ENCODE peak calls at places on chromosomes 5 and 9, in nine cellular contexts. One of them, this sample, is unnamed.

GRCh38 chr5:111681791-111682190 is 75.2 kb downstream of the NREP start:
- DNase-seq in MM.1S: no peak
- DNase-seq in IMR-90: peak
- DNase-seq in SK-N-SH: no peak
- DNase-seq in mesenchymal stem cell: no peak
- DNase-seq in OCI-LY7: no peak
- DNase-seq in mammary epithelial cell: no peak
- DNase-seq in fibroblast of lung: no peak
- DNase-seq in GM23248: peak
- DNase-seq in this sample: no peak

GRCh38 chr9:29393064-29393463 is 1819.8 kb upstream of the C9orf72 start:
- DNase-seq in MM.1S: no peak
- DNase-seq in IMR-90: no peak
- DNase-seq in SK-N-SH: no peak
- DNase-seq in mesenchymal stem cell: peak
- DNase-seq in OCI-LY7: no peak
- DNase-seq in mammary epithelial cell: no peak
- DNase-seq in fibroblast of lung: peak
- DNase-seq in GM23248: no peak
- DNase-seq in this sample: no peak

GRCh38 chr5:125093776-125094175 is 347.3 kb upstream of the ZNF608 start:
- DNase-seq in MM.1S: no peak
- DNase-seq in IMR-90: peak
- DNase-seq in SK-N-SH: no peak
- DNase-seq in mesenchymal stem cell: peak
- DNase-seq in OCI-LY7: no peak
- DNase-seq in mammary epithelial cell: peak
- DNase-seq in fibroblast of lung: peak
- DNase-seq in GM23248: peak
- DNase-seq in this sample: no peak

GRCh38 chr5:170632985-170633234 is 129.1 kb downstream of the KCNIP1 start:
- DNase-seq in MM.1S: peak
- DNase-seq in IMR-90: no peak
- DNase-seq in SK-N-SH: peak
- DNase-seq in mesenchymal stem cell: no peak
- DNase-seq in OCI-LY7: peak
- DNase-seq in mammary epithelial cell: no peak
- DNase-seq in fibroblast of lung: no peak
- DNase-seq in GM23248: no peak
- DNase-seq in this sample: peak

GRCh38 chr9:123607987-123608565 is 252.1 kb downstream of the CRB2 start:
- DNase-seq in MM.1S: peak
- DNase-seq in IMR-90: no peak
- DNase-seq in SK-N-SH: no peak
- DNase-seq in mesenchymal stem cell: no peak
- DNase-seq in OCI-LY7: peak
- DNase-seq in mammary epithelial cell: no peak
- DNase-seq in fibroblast of lung: no peak
- DNase-seq in GM23248: no peak
- DNase-seq in this sample: no peak

GRCh38 chr5:150589791-150590601 is 50.5 kb upstream of the SYNPO start:
- DNase-seq in MM.1S: no peak
- DNase-seq in IMR-90: peak
- DNase-seq in SK-N-SH: peak
- DNase-seq in mesenchymal stem cell: peak
- DNase-seq in OCI-LY7: no peak
- DNase-seq in mammary epithelial cell: no peak
- DNase-seq in fibroblast of lung: no peak
- DNase-seq in GM23248: peak
- DNase-seq in this sample: no peak

GRCh38 chr5:158899201-158899600 is 200.5 kb downstream of the EBF1 start:
- DNase-seq in MM.1S: no peak
- DNase-seq in IMR-90: no peak
- DNase-seq in SK-N-SH: no peak
- DNase-seq in mesenchymal stem cell: no peak
- DNase-seq in OCI-LY7: no peak
- DNase-seq in mammary epithelial cell: no peak
- DNase-seq in fibroblast of lung: no peak
- DNase-seq in GM23248: no peak
- DNase-seq in this sample: no peak

GRCh38 chr5:83509535-83509934 is 38.0 kb downstream of the VCAN start:
- DNase-seq in MM.1S: no peak
- DNase-seq in IMR-90: peak
- DNase-seq in SK-N-SH: peak
- DNase-seq in mesenchymal stem cell: peak
- DNase-seq in OCI-LY7: no peak
- DNase-seq in mammary epithelial cell: peak
- DNase-seq in fibroblast of lung: peak
- DNase-seq in GM23248: peak
- DNase-seq in this sample: no peak

GRCh38 chr9:106771618-106772017 is 91.3 kb upstream of the ZNF462 start:
- DNase-seq in MM.1S: no peak
- DNase-seq in IMR-90: no peak
- DNase-seq in SK-N-SH: no peak
- DNase-seq in mesenchymal stem cell: no peak
- DNase-seq in OCI-LY7: no peak
- DNase-seq in mammary epithelial cell: no peak
- DNase-seq in fibroblast of lung: no peak
- DNase-seq in GM23248: no peak
- DNase-seq in this sample: no peak

GRCh38 chr9:85248514-85249312 is 493.0 kb downstream of the AGTPBP1 start:
- DNase-seq in MM.1S: no peak
- DNase-seq in IMR-90: no peak
- DNase-seq in SK-N-SH: no peak
- DNase-seq in mesenchymal stem cell: peak
- DNase-seq in OCI-LY7: no peak
- DNase-seq in mammary epithelial cell: peak
- DNase-seq in fibroblast of lung: peak
- DNase-seq in GM23248: peak
- DNase-seq in this sample: no peak

GRCh38 chr9:78783743-78784142 is 486.8 kb downstream of the PSAT1 start:
- DNase-seq in MM.1S: no peak
- DNase-seq in IMR-90: no peak
- DNase-seq in SK-N-SH: no peak
- DNase-seq in mesenchymal stem cell: no peak
- DNase-seq in OCI-LY7: no peak
- DNase-seq in mammary epithelial cell: no peak
- DNase-seq in fibroblast of lung: no peak
- DNase-seq in GM23248: peak
- DNase-seq in this sample: no peak

GRCh38 chr5:132327278-132327959 is 33.2 kb downstream of the SLC22A4 start:
- DNase-seq in MM.1S: no peak
- DNase-seq in IMR-90: peak
- DNase-seq in SK-N-SH: peak
- DNase-seq in mesenchymal stem cell: no peak
- DNase-seq in OCI-LY7: no peak
- DNase-seq in mammary epithelial cell: no peak
- DNase-seq in fibroblast of lung: peak
- DNase-seq in GM23248: peak
- DNase-seq in this sample: no peak

DNA sequence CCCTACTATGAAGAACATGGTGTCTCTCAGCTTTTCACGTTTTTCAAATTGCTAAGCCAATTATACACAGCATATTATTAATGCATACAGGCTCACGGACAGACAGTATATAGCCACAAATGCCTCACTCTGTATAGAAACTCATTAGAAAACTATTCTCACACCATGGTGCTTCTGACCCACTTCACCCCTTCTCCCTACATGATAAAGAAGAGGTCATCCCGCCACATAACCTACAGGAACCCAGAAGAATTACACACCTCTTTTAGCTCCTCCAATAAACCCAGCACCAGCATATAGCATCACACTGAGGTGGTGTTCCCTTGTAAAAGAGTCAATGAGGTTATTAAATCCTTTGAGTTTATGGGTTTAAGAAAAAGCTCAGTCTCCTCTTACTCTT is 5.6 kb downstream of the TLE1 start:
- DNase-seq in MM.1S: no peak
- DNase-seq in IMR-90: no peak
- DNase-seq in SK-N-SH: no peak
- DNase-seq in mesenchymal stem cell: no peak
- DNase-seq in OCI-LY7: no peak
- DNase-seq in mammary epithelial cell: no peak
- DNase-seq in fibroblast of lung: no peak
- DNase-seq in GM23248: no peak
- DNase-seq in this sample: no peak
- H3K4me2 ChIP-seq in MM.1S: no peak
- H3K4me2 ChIP-seq in IMR-90: no peak
- H3K4me2 ChIP-seq in SK-N-SH: no peak
- H3K4me2 ChIP-seq in mesenchymal stem cell: no peak
- H3K4me2 ChIP-seq in OCI-LY7: no peak
- H3K4me2 ChIP-seq in mammary epithelial cell: no peak
- H3K4me2 ChIP-seq in fibroblast of lung: no peak
- H3K4me2 ChIP-seq in GM23248: no peak
- H3K4me2 ChIP-seq in this sample: peak

GRCh38 chr5:167951121-167951520 is 340.3 kb upstream of the WWC1 start:
- DNase-seq in MM.1S: peak
- DNase-seq in IMR-90: no peak
- DNase-seq in SK-N-SH: no peak
- DNase-seq in mesenchymal stem cell: no peak
- DNase-seq in OCI-LY7: no peak
- DNase-seq in mammary epithelial cell: no peak
- DNase-seq in fibroblast of lung: no peak
- DNase-seq in GM23248: peak
- DNase-seq in this sample: no peak

GRCh38 chr5:167950126-167950721 is 341.2 kb upstream of the WWC1 start:
- DNase-seq in MM.1S: no peak
- DNase-seq in IMR-90: peak
- DNase-seq in SK-N-SH: no peak
- DNase-seq in mesenchymal stem cell: peak
- DNase-seq in OCI-LY7: no peak
- DNase-seq in mammary epithelial cell: peak
- DNase-seq in fibroblast of lung: peak
- DNase-seq in GM23248: peak
- DNase-seq in this sample: no peak

GRCh38 chr5:167949435-167949834 is 342.0 kb upstream of the WWC1 start:
- DNase-seq in MM.1S: no peak
- DNase-seq in IMR-90: no peak
- DNase-seq in SK-N-SH: no peak
- DNase-seq in mesenchymal stem cell: no peak
- DNase-seq in OCI-LY7: no peak
- DNase-seq in mammary epithelial cell: no peak
- DNase-seq in fibroblast of lung: peak
- DNase-seq in GM23248: peak
- DNase-seq in this sample: no peak

GRCh38 chr5:167952278-167952990 is 339.0 kb upstream of the WWC1 start:
- DNase-seq in MM.1S: no peak
- DNase-seq in IMR-90: no peak
- DNase-seq in SK-N-SH: no peak
- DNase-seq in mesenchymal stem cell: no peak
- DNase-seq in OCI-LY7: no peak
- DNase-seq in mammary epithelial cell: no peak
- DNase-seq in fibroblast of lung: no peak
- DNase-seq in GM23248: no peak
- DNase-seq in this sample: no peak

DNA sequence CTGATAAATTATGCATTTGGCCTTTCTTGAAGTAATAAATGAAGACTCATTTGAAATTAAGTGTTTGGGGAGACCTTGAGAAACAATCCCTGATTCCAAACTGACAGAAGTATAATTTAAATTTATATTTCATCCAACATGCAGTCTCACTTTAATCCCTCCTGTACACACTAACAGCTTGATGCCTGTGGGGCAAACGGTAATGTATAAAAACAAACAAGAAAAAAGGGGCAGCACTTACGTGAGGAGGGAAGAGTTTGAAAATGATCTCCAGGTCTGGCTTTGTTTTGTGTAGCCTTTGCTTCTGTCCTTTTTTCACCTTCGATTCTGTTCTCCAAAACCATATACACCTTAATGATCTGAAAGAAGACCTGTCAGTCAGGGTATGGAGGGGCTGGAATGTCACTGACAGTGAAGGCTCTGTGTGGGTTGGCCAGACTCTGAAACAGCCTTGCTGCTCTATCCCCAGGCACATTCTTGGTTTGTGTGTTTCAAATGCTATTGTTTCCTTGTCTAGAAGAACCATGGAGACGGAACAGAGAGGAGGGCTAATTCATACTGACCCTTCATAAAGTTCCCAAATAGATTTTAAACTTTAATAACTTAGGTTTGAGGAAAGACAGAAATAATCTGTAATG is 338.2 kb upstream of the WWC1 start:
- DNase-seq in MM.1S: no peak
- DNase-seq in IMR-90: no peak
- DNase-seq in SK-N-SH: peak
- DNase-seq in mesenchymal stem cell: no peak
- DNase-seq in OCI-LY7: no peak
- DNase-seq in mammary epithelial cell: peak
- DNase-seq in fibroblast of lung: peak
- DNase-seq in GM23248: no peak
- DNase-seq in this sample: no peak
- H3K4me2 ChIP-seq in MM.1S: no peak
- H3K4me2 ChIP-seq in IMR-90: no peak
- H3K4me2 ChIP-seq in SK-N-SH: no peak
- H3K4me2 ChIP-seq in mesenchymal stem cell: no peak
- H3K4me2 ChIP-seq in OCI-LY7: no peak
- H3K4me2 ChIP-seq in mammary epithelial cell: peak
- H3K4me2 ChIP-seq in fibroblast of lung: no peak
- H3K4me2 ChIP-seq in GM23248: no peak
- H3K4me2 ChIP-seq in this sample: no peak

DNA sequence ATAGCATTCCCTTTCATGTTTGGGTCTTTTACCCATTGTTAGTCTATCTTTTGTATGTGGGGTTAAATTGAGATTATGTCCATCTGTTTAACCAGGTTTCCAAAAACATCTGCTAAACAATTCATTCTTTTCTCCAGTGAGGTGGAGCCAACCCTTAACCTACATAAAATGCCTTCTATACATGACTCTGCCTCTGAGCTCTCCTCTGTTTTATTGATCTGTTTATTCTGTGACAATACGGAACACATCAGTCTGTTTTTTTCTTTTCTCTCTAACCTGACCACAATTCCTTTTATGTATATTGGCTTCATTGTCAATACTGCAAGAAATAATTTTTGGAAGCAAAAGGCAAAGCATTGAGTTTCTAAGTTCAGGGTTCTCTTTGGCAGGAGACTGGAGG is 9.9 kb upstream of the ARL15 start:
- DNase-seq in MM.1S: no peak
- DNase-seq in IMR-90: no peak
- DNase-seq in SK-N-SH: no peak
- DNase-seq in mesenchymal stem cell: no peak
- DNase-seq in OCI-LY7: no peak
- DNase-seq in mammary epithelial cell: no peak
- DNase-seq in fibroblast of lung: no peak
- DNase-seq in GM23248: no peak
- DNase-seq in this sample: no peak
- H3K4me2 ChIP-seq in MM.1S: no peak
- H3K4me2 ChIP-seq in IMR-90: no peak
- H3K4me2 ChIP-seq in SK-N-SH: no peak
- H3K4me2 ChIP-seq in mesenchymal stem cell: no peak
- H3K4me2 ChIP-seq in OCI-LY7: no peak
- H3K4me2 ChIP-seq in mammary epithelial cell: no peak
- H3K4me2 ChIP-seq in fibroblast of lung: no peak
- H3K4me2 ChIP-seq in GM23248: no peak
- H3K4me2 ChIP-seq in this sample: no peak

DNA sequence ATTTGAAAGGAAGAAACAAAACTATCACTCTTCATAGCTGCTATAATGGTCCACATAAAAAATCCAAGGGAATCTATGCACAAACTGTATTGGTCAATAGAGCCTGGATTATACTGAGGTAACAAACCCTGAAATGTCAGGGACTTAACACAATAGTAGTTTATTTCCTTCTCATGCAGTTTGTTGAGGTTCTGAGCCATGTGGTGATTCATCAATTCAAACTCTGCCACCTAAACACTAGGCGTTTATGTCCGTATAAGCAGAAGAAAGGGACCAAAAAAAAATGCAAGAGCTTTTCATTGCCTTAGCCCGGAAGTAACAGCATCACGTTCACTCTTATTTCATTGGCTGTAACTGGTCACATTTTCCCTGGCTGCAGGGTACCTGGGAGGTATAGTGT is 464.7 kb downstream of the ZSWIM6 start:
- DNase-seq in MM.1S: no peak
- DNase-seq in IMR-90: no peak
- DNase-seq in SK-N-SH: no peak
- DNase-seq in mesenchymal stem cell: no peak
- DNase-seq in OCI-LY7: no peak
- DNase-seq in mammary epithelial cell: no peak
- DNase-seq in fibroblast of lung: no peak
- DNase-seq in GM23248: no peak
- DNase-seq in this sample: no peak
- H3K4me2 ChIP-seq in MM.1S: no peak
- H3K4me2 ChIP-seq in IMR-90: no peak
- H3K4me2 ChIP-seq in SK-N-SH: no peak
- H3K4me2 ChIP-seq in mesenchymal stem cell: no peak
- H3K4me2 ChIP-seq in OCI-LY7: no peak
- H3K4me2 ChIP-seq in mammary epithelial cell: no peak
- H3K4me2 ChIP-seq in fibroblast of lung: no peak
- H3K4me2 ChIP-seq in GM23248: no peak
- H3K4me2 ChIP-seq in this sample: no peak

This sample was measured in DND-41.